ENCODE peak calls at places on chromosomes 5 and 9, in four cellular contexts. One of them, this sample, is unnamed.

GRCh38 chr9:127588740-127589506 is 23.2 kb upstream of the STXBP1 start:
- DNase-seq in H1: no peak
- DNase-seq in GM12891: no peak
- DNase-seq in HepG2: no peak
- DNase-seq in this sample: no peak

GRCh38 chr5:160183075-160183474 is 46.2 kb upstream of the FABP6 start:
- DNase-seq in GM12891: no peak
- DNase-seq in HepG2: no peak
- DNase-seq in H1: no peak
- DNase-seq in this sample: no peak

GRCh38 chr9:128409998-128410397 is 10.7 kb upstream of the CERCAM start:
- DNase-seq in HepG2: peak
- DNase-seq in H1: no peak
- DNase-seq in GM12891: no peak
- DNase-seq in this sample: no peak

GRCh38 chr9:90815183-90815943 is 13.7 kb downstream of the SYK start:
- DNase-seq in HepG2: no peak
- DNase-seq in H1: no peak
- DNase-seq in GM12891: no peak
- DNase-seq in this sample: no peak

GRCh38 chr5:2261002-2261703 is 378.4 kb upstream of the IRX4 start:
- DNase-seq in GM12891: no peak
- DNase-seq in HepG2: no peak
- DNase-seq in H1: no peak
- DNase-seq in this sample: no peak

GRCh38 chr9:137900584-137901310 is 23.2 kb downstream of the CACNA1B start:
- DNase-seq in HepG2: no peak
- DNase-seq in H1: no peak
- DNase-seq in GM12891: no peak
- DNase-seq in this sample: no peak

GRCh38 chr9:35114921-35115341 is 731 bp downstream of the ATOSB start:
- DNase-seq in H1: no peak
- DNase-seq in GM12891: no peak
- DNase-seq in HepG2: no peak
- DNase-seq in this sample: no peak

GRCh38 chr9:37876376-37876775 is 27.6 kb downstream of the SLC25A51 start:
- DNase-seq in GM12891: no peak
- DNase-seq in H1: no peak
- DNase-seq in HepG2: no peak
- DNase-seq in this sample: no peak

GRCh38 chr5:101103874-101104273 is 200.8 kb upstream of the ST8SIA4 start:
- DNase-seq in HepG2: peak
- DNase-seq in H1: no peak
- DNase-seq in GM12891: no peak
- DNase-seq in this sample: no peak

GRCh38 chr5:175325681-175326080 is 118.3 kb downstream of the DRD1 start:
- DNase-seq in H1: no peak
- DNase-seq in HepG2: no peak
- DNase-seq in GM12891: no peak
- DNase-seq in this sample: no peak

GRCh38 chr9:4011062-4011461 is 288.8 kb downstream of the GLIS3 start:
- DNase-seq in H1: no peak
- DNase-seq in GM12891: no peak
- DNase-seq in HepG2: no peak
- DNase-seq in this sample: no peak

GRCh38 chr9:16090907-16091629 is 538.2 kb downstream of the CCDC171 start:
- DNase-seq in HepG2: no peak
- DNase-seq in GM12891: no peak
- DNase-seq in H1: no peak
- DNase-seq in this sample: no peak

GRCh38 chr9:69421908-69422801 is 97.1 kb downstream of the ENTREP1 start:
- DNase-seq in H1: peak
- DNase-seq in GM12891: peak
- DNase-seq in HepG2: peak
- DNase-seq in this sample: peak

GRCh38 chr9:2109066-2109650 is 94.0 kb downstream of the SMARCA2 start:
- DNase-seq in HepG2: no peak
- DNase-seq in H1: no peak
- DNase-seq in GM12891: no peak
- DNase-seq in this sample: no peak

GRCh38 chr5:127517110-127517479 is 345 bp upstream of the PRRC1 start:
- DNase-seq in HepG2: peak
- DNase-seq in GM12891: peak
- DNase-seq in H1: no peak
- DNase-seq in this sample: no peak

GRCh38 chr9:100394819-100395218 is 32.1 kb upstream of the MSANTD3 start:
- DNase-seq in HepG2: no peak
- DNase-seq in H1: no peak
- DNase-seq in GM12891: no peak
- DNase-seq in this sample: no peak

GRCh38 chr5:160471761-160472160 is 50.1 kb downstream of the PTTG1 start:
- DNase-seq in GM12891: no peak
- DNase-seq in HepG2: no peak
- DNase-seq in H1: no peak
- DNase-seq in this sample: no peak

GRCh38 chr9:18610956-18611355 is 137.0 kb downstream of the ADAMTSL1 start:
- DNase-seq in GM12891: no peak
- DNase-seq in H1: no peak
- DNase-seq in HepG2: no peak
- DNase-seq in this sample: no peak

GRCh38 chr5:15993934-15994333 is 185.7 kb downstream of the MARCHF11 start:
- DNase-seq in GM12891: no peak
- DNase-seq in HepG2: no peak
- DNase-seq in H1: no peak
- DNase-seq in this sample: no peak

GRCh38 chr9:136991993-136992818 is at the start of gene PAXX:
- DNase-seq in GM12891: peak
- DNase-seq in H1: peak
- DNase-seq in HepG2: peak
- DNase-seq in this sample: peak

GRCh38 chr9:19174127-19174921 is 47.0 kb upstream of the PLIN2 start:
- DNase-seq in H1: no peak
- DNase-seq in HepG2: peak
- DNase-seq in GM12891: peak
- DNase-seq in this sample: peak

GRCh38 chr5:139747583-139748504 is 47.8 kb upstream of the PSD2 start:
- DNase-seq in GM12891: no peak
- DNase-seq in HepG2: no peak
- DNase-seq in H1: no peak
- DNase-seq in this sample: no peak

GRCh38 chr5:128436825-128437224 is 101.2 kb downstream of the FBN2 start:
- DNase-seq in H1: no peak
- DNase-seq in GM12891: no peak
- DNase-seq in HepG2: peak
- DNase-seq in this sample: no peak

GRCh38 chr5:166781729-166782128 is 1509.7 kb upstream of the WWC1 start:
- DNase-seq in GM12891: no peak
- DNase-seq in H1: peak
- DNase-seq in HepG2: no peak
- DNase-seq in this sample: no peak

GRCh38 chr5:69129413-69129812 is 35.6 kb downstream of the SLC30A5 start:
- DNase-seq in H1: no peak
- DNase-seq in GM12891: no peak
- DNase-seq in HepG2: no peak
- DNase-seq in this sample: no peak

GRCh38 chr9:92325991-92326500 is 293 bp downstream of the CENPP start:
- DNase-seq in GM12891: peak
- DNase-seq in HepG2: no peak
- DNase-seq in H1: no peak
- DNase-seq in this sample: no peak

GRCh38 chr9:106438928-106439327 is 424.0 kb upstream of the ZNF462 start:
- DNase-seq in H1: no peak
- DNase-seq in GM12891: no peak
- DNase-seq in HepG2: no peak
- DNase-seq in this sample: no peak

GRCh38 chr5:180463216-180463900 is 30.8 kb upstream of the CNOT6 start:
- DNase-seq in HepG2: no peak
- DNase-seq in H1: no peak
- DNase-seq in GM12891: no peak
- DNase-seq in this sample: no peak

DNA sequence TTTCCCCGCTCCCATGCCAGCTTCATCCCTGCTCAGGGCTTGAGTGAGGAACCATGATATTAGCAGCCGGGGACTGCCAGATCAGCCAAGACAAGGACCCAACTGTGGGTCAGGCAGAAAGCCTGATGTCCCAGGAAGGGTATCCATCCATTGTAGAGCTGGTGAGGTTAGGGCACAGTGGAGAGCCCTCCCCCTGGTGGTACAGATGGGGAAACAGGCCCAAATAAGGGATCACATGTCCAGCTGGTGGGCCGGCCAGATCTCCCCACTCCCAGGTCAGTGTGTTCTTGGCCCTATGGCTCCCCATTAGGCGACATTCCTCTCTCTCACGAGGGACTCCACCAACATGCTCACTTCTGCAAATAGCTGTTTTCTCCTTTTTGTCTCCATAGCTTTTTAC is 9.0 kb downstream of the CDX1 start:
- DNase-seq in GM12891: no peak
- DNase-seq in H1: no peak
- DNase-seq in HepG2: peak
- DNase-seq in this sample: no peak
- TF ChIP-seq TAF1 in GM12891: no peak
- TF ChIP-seq TAF1 in H1: no peak
- TF ChIP-seq TAF1 in HepG2: no peak
- TF ChIP-seq TAF1 in this sample: no peak

GRCh38 chr5:137145726-137146125 is 353.4 kb downstream of the SPOCK1 start:
- DNase-seq in HepG2: no peak
- DNase-seq in H1: no peak
- DNase-seq in GM12891: no peak
- DNase-seq in this sample: no peak
- TF ChIP-seq TAF1 in HepG2: no peak
- TF ChIP-seq TAF1 in H1: no peak
- TF ChIP-seq TAF1 in GM12891: no peak
- TF ChIP-seq TAF1 in this sample: no peak

GRCh38 chr5:82421119-82421518 is 143.0 kb upstream of the RPS23 start:
- DNase-seq in GM12891: no peak
- DNase-seq in H1: no peak
- DNase-seq in HepG2: no peak
- DNase-seq in this sample: no peak

GRCh38 chr5:82419559-82420332 is 141.6 kb upstream of the RPS23 start:
- DNase-seq in H1: no peak
- DNase-seq in GM12891: no peak
- DNase-seq in HepG2: no peak
- DNase-seq in this sample: no peak

GRCh38 chr5:82425591-82425990 is 147.4 kb upstream of the RPS23 start:
- DNase-seq in H1: no peak
- DNase-seq in GM12891: no peak
- DNase-seq in HepG2: no peak
- DNase-seq in this sample: no peak

GRCh38 chr5:82422751-82423181 is 144.6 kb upstream of the RPS23 start:
- DNase-seq in GM12891: no peak
- DNase-seq in HepG2: no peak
- DNase-seq in H1: no peak
- DNase-seq in this sample: no peak

GRCh38 chr5:82422001-82422740 is 144.0 kb upstream of the RPS23 start:
- DNase-seq in GM12891: no peak
- DNase-seq in H1: no peak
- DNase-seq in HepG2: no peak
- DNase-seq in this sample: no peak
- TF ChIP-seq TAF1 in GM12891: no peak
- TF ChIP-seq TAF1 in H1: no peak
- TF ChIP-seq TAF1 in HepG2: no peak
- TF ChIP-seq TAF1 in this sample: no peak

GRCh38 chr5:164345173-164345572 is 839.8 kb downstream of the MAT2B start:
- DNase-seq in H1: no peak
- DNase-seq in HepG2: no peak
- DNase-seq in GM12891: no peak
- DNase-seq in this sample: no peak

GRCh38 chr5:164346785-164347630 is 841.6 kb downstream of the MAT2B start:
- DNase-seq in H1: no peak
- DNase-seq in HepG2: no peak
- DNase-seq in GM12891: no peak
- DNase-seq in this sample: no peak

GRCh38 chr5:164341056-164341619 is 835.7 kb downstream of the MAT2B start:
- DNase-seq in HepG2: no peak
- DNase-seq in GM12891: no peak
- DNase-seq in H1: no peak
- DNase-seq in this sample: no peak

GRCh38 chr5:164350236-164350635 is 844.8 kb downstream of the MAT2B start:
- DNase-seq in H1: no peak
- DNase-seq in GM12891: no peak
- DNase-seq in HepG2: no peak
- DNase-seq in this sample: no peak

GRCh38 chr5:164345853-164346252 is 840.4 kb downstream of the MAT2B start:
- DNase-seq in HepG2: no peak
- DNase-seq in H1: no peak
- DNase-seq in GM12891: no peak
- DNase-seq in this sample: no peak
- TF ChIP-seq TAF1 in HepG2: no peak
- TF ChIP-seq TAF1 in H1: no peak
- TF ChIP-seq TAF1 in GM12891: no peak
- TF ChIP-seq TAF1 in this sample: no peak

GRCh38 chr5:41128291-41128690 is 57.1 kb upstream of the MROH2B start:
- DNase-seq in HepG2: no peak
- DNase-seq in H1: no peak
- DNase-seq in GM12891: no peak
- DNase-seq in this sample: no peak
- TF ChIP-seq TAF1 in HepG2: no peak
- TF ChIP-seq TAF1 in H1: no peak
- TF ChIP-seq TAF1 in GM12891: no peak
- TF ChIP-seq TAF1 in this sample: no peak

GRCh38 chr5:78600656-78601452 is 47.7 kb downstream of the LHFPL2 start:
- DNase-seq in H1: no peak
- DNase-seq in HepG2: no peak
- DNase-seq in GM12891: no peak
- DNase-seq in this sample: no peak
- TF ChIP-seq TAF1 in H1: no peak
- TF ChIP-seq TAF1 in HepG2: no peak
- TF ChIP-seq TAF1 in GM12891: no peak
- TF ChIP-seq TAF1 in this sample: no peak

DNA sequence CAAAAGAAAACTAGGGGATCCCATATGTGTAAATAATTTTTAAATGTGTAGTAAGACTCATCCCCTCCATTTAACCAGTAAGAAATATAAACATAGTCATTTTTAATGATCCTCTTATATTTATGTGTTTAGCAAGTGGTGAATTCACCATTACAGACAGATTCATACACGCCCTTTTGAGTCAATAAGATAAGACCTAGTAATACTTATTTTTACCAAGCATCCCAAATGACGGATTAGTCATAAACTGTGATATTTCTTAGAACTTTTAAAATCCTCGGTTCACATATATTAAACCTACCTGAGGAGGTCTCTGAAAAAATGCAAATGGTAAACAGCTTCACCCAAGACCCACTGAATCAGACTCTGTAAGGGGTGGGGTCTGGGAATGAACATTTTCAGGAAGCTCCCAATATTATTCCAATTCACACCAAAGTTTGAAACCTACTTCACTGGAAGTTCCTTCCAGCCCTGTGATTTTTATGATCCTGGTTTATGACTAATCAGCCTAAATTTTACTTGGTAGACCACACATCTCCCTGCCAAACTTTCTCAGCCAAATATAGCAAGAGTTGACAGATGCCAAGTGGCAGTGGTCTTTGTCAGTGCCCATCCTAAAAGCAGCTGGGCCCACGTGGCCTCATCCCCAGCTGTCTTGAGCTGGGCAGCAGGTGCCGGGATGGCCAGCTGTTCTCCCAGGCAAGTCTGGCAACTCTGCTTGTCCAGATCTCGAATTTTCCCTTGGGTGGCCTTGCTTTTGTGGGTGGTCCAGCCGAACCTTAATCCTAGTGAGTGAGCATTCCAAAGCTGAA is 559.0 kb upstream of the RGMB start:
- DNase-seq in GM12891: no peak
- DNase-seq in H1: no peak
- DNase-seq in HepG2: no peak
- DNase-seq in this sample: no peak
- TF ChIP-seq TAF1 in GM12891: no peak
- TF ChIP-seq TAF1 in H1: no peak
- TF ChIP-seq TAF1 in HepG2: no peak
- TF ChIP-seq TAF1 in this sample: no peak

This sample was measured in GM12892.